ENCODE peak calls at places on chromosomes 4 and X, in nine cellular contexts. L is activated CD4-positive, alpha-beta T cell treated with anti-CD3 and anti-CD28 coated beads for 48 hours; W is IMR-90; C is spleen; P is RWPE1; H is posterior vena cava; O is foreskin fibroblast; E is GM06990; R is mammary epithelial cell. I is an unnamed sample.

GRCh38 chr4:15005474-15006115 is 3.3 kb downstream of the CPEB2 start:
- DNase-seq in E (no peak), W (no peak), P (no peak), R (peak), H (no peak), C (no peak), L (no peak), O (no peak), I (no peak)

GRCh38 chrX:131068945-131069719 is 11.0 kb downstream of the ARHGAP36 start:
- DNase-seq in E (peak), C (no peak), P (no peak), W (no peak), O (peak), R (no peak), H (no peak), L (peak), I (peak)

GRCh38 chrX:103792916-103793540 is 16.4 kb downstream of the PLP1 start:
- DNase-seq in L (no peak), R (peak), P (peak), W (peak), O (peak), H (no peak), E (no peak), C (no peak), I (peak)

GRCh38 chrX:95059909-95060308 is 1385.9 kb downstream of the FAM133A start:
- DNase-seq in P (no peak), L (no peak), O (no peak), R (no peak), C (no peak), W (no peak), E (no peak), H (no peak), I (no peak)

GRCh38 chrX:130877892-130878321 is 25.1 kb downstream of the ENOX2 start:
- DNase-seq in O (peak), H (no peak), R (no peak), C (no peak), E (no peak), P (no peak), W (no peak), L (no peak), I (no peak)

GRCh38 chrX:15761564-15762191 is 23.6 kb downstream of the CA5B start:
- DNase-seq in L (peak), O (peak), C (no peak), H (no peak), P (peak), E (no peak), W (peak), R (no peak), I (no peak)

GRCh38 chrX:29662759-29663503 is 552.4 kb upstream of the MAGEB2 start:
- DNase-seq in O (peak), C (no peak), W (peak), H (no peak), P (peak), L (no peak), E (no peak), R (peak), I (peak)

GRCh38 chr4:114281561-114281960 is 302.1 kb upstream of the ARSJ start:
- DNase-seq in P (no peak), E (no peak), L (no peak), H (no peak), W (peak), O (peak), R (no peak), C (no peak), I (peak)

GRCh38 chrX:41922125-41922521 is 1.2 kb downstream of the CASK start:
- DNase-seq in R (peak), H (no peak), E (no peak), P (no peak), L (peak), W (peak), O (peak), C (no peak), I (peak)

GRCh38 chr4:156238171-156238570 is 284.5 kb upstream of the CTSO start:
- DNase-seq in L (no peak), R (peak), C (no peak), W (no peak), H (no peak), O (no peak), P (no peak), E (no peak), I (peak)

GRCh38 chr4:150679018-150679766 is 97.2 kb downstream of the MAB21L2 start:
- DNase-seq in E (no peak), L (no peak), P (no peak), C (no peak), O (peak), H (no peak), W (no peak), R (peak), I (no peak)

I was measured in trophoblast cell.